ENCODE peak calls at places on chromosomes 12 and 14, in six cellular contexts. K, B, U, E, O and T are unnamed samples.

GRCh38 chr12:32181498-32182175 is 75.0 kb downstream of the BICD1 start:
- DNase-seq in K (no peak), B (peak; percentile 27), U (no peak), E (peak; percentile 43), O (no peak), T (no peak)

GRCh38 chr12:101962486-101962885 is 85.1 kb downstream of the DRAM1 start:
- DNase-seq in K (no peak), B (peak; percentile 71), U (no peak), E (peak; percentile 28), O (no peak), T (no peak)

GRCh38 chr12:54394281-54394719 is 9.8 kb upstream of the ZNF385A start:
- DNase-seq in K (peak; percentile 80), B (peak; percentile 62), U (no peak), E (peak; percentile 52), O (peak; percentile 56), T (no peak)

GRCh38 chr12:121033625-121034349 is 5.3 kb downstream of the OASL start:
- DNase-seq in K (no peak), B (peak; percentile 61), U (no peak), E (peak; percentile 46), O (no peak), T (no peak)

GRCh38 chr12:89244536-89244935 is 107.8 kb downstream of the DUSP6 start:
- DNase-seq in K (no peak), B (peak; percentile 20), U (no peak), E (peak; percentile 73), O (no peak), T (peak; percentile 4)

GRCh38 chr14:32003585-32003984 is 73.5 kb upstream of the ARHGAP5 start:
- DNase-seq in K (no peak), B (no peak), U (no peak), E (no peak), O (no peak), T (no peak)

GRCh38 chr12:132784580-132784979 is 22.9 kb upstream of the ANKLE2 start:
- DNase-seq in K (no peak), B (no peak), U (no peak), E (no peak), O (no peak), T (no peak)

GRCh38 chr12:267581-268482 is 5.2 kb upstream of the SLC6A13 start:
- DNase-seq in K (no peak), B (no peak), U (no peak), E (no peak), O (no peak), T (no peak)

GRCh38 chr14:90642239-90642717 is 174.0 kb downstream of the TTC7B start:
- DNase-seq in K (peak; percentile 31), B (no peak), U (no peak), E (peak; percentile 25), O (no peak), T (no peak)

GRCh38 chr12:15706010-15706676 is 83.0 kb downstream of the EPS8 start:
- DNase-seq in K (peak; percentile 53), B (no peak), U (no peak), E (no peak), O (no peak), T (no peak)

GRCh38 chr12:49277466-49277865 is 12.6 kb downstream of the TUBA1C start:
- DNase-seq in K (no peak), B (no peak), U (no peak), E (no peak), O (no peak), T (no peak)

GRCh38 chr12:93183940-93184663 is 193.6 kb upstream of the NUDT4 start:
- DNase-seq in K (no peak), B (peak; percentile 45), U (peak; percentile 29), E (peak; percentile 71), O (no peak), T (peak; percentile 51)

GRCh38 chr14:76376878-76377523 is 1.1 kb downstream of the ESRRB start:
- DNase-seq in K (no peak), B (no peak), U (no peak), E (no peak), O (no peak), T (no peak)

DNA sequence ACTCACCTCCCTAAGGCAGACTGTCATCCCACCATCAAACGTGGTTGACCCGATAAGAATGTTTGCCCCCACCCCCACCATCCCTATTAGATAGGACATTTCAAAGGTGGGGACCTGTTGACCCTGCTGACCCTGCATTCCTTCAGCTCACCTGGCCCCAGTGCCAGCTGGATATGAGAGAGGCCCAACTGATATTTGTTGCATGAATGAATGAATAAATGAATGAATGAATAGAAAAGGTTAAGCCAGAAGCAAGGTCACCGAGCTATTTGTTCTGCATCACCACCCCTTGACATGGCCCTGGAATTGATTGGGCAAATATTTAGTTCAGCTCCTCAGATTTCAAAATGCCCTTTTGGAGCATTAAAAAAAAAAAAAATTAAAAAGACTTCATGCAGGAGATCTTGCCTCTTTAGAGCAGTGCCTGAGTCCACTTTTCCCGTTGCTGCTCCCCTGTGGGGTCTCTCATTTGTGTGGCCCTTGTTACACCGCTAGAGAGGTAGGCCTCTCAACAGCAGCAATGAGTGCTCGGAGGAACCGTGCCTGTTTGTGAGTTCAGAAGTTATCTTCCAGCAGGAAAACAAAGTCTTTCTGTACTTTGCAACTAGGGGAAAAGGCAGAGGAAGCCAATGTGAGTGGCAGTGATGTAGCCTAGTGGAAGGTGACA is 8.5 kb upstream of the SERPINA5 start:
- DNase-seq in K (no peak), B (no peak), U (no peak), E (no peak), O (no peak), T (no peak)
- TF ChIP-seq CTCF in K (no peak), B (no peak), U (no peak), E (no peak), O (no peak), T (no peak)

GRCh38 chr14:105168093-105168420 is 519 bp downstream of the JAG2 start:
- DNase-seq in K (no peak), B (no peak), U (no peak), E (no peak), O (no peak), T (no peak)

GRCh38 chr14:105167303-105168092 is 1.1 kb downstream of the JAG2 start:
- DNase-seq in K (no peak), B (no peak), U (no peak), E (no peak), O (no peak), T (no peak)

GRCh38 chr14:105168496-105168978 is at the start of gene JAG2:
- DNase-seq in K (peak; percentile 70), B (no peak), U (peak; percentile 68), E (no peak), O (peak; percentile 45), T (peak; percentile 84)

GRCh38 chr14:105169776-105170655 is 1.4 kb upstream of the JAG2 start:
- DNase-seq in K (no peak), B (no peak), U (no peak), E (no peak), O (no peak), T (no peak)

GRCh38 chr14:105168979-105169507 is 467 bp upstream of the JAG2 start:
- DNase-seq in K (peak; percentile 76), B (no peak), U (no peak), E (no peak), O (peak; percentile 51), T (no peak)
- TF ChIP-seq CTCF in K (peak; percentile 73), B (peak; percentile 23), U (peak; percentile 40), E (no peak), O (peak; percentile 34), T (peak; percentile 53)

DNA sequence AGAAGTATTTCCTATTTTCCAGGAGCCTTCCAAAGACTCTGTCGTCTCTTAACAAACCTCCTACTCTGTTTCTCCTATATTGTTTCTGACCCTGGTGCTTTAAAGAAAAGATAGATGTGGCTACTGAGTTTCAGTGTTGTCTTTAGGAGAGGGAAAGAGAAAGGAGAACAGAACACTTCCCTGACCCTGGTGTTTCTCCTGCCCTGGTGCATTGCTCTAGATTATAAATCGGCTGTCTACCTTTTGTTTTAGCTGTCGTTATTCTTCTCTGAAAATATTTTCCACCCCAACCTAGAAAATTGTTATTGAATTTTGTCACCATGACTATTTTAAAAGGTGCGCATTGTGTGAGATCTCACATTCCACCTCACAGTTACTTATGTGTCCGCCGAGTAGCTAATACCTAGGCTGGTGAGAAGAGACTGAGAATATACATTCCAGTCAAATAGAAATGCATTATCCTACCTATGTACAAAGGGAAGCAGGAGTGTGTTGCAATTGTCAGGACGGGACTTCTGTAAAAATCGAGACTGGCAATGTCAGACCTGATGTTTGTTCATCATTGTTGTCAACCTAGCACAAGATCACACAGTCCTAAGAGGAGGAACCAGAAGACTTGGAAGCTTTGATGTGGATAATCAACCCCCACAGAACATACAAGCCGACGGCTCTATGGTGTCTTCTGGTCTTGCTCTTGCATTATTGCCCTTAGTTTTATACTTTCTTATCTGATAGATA is 108.7 kb upstream of the SLC38A4 start:
- DNase-seq in K (no peak), B (no peak), U (no peak), E (no peak), O (no peak), T (no peak)
- TF ChIP-seq CTCF in K (no peak), B (no peak), U (no peak), E (no peak), O (no peak), T (no peak)

DNA sequence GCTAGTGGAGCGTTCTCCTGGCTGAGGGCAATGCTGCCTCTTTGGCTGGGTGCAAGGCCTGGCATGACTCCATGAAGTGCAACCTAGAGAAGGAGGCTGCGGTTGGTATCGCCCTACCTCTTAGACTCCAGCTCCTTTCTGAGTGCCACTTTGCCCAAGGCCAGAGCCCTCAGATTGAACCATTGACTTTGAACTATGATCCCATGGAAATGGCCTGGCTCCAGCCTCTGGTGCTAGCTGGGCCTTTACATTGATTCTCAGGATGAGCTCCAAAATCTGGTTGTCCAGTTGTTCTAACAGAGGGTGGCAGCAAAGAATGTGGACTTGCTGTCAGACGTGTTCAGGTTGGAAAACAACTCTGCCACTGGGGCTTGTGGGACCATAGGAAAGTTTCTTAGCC is 16.1 kb upstream of the SMOC1 start:
- DNase-seq in K (no peak), B (no peak), U (no peak), E (no peak), O (no peak), T (no peak)
- TF ChIP-seq CTCF in K (no peak), B (no peak), U (no peak), E (no peak), O (no peak), T (no peak)

GRCh38 chr14:54672181-54672580 is 105.3 kb downstream of the SAMD4A start:
- DNase-seq in K (no peak), B (no peak), U (no peak), E (no peak), O (no peak), T (no peak)
- TF ChIP-seq CTCF in K (no peak), B (no peak), U (no peak), E (no peak), O (no peak), T (no peak)

GRCh38 chr12:115470977-115471376 is 787.0 kb upstream of the TBX3 start:
- DNase-seq in K (no peak), B (no peak), U (no peak), E (no peak), O (no peak), T (no peak)
- TF ChIP-seq CTCF in K (no peak), B (no peak), U (no peak), E (no peak), O (no peak), T (no peak)